ENCODE peak calls at places on chromosome 10, in five cellular contexts. O, F, N, Q and D are unnamed samples.
A peak's percentile ranks its signal among the peaks of the same experiment; 100 is the strongest.

GRCh38 chr10:132201111-132201989 is 14.6 kb downstream of the DPYSL4 start:
- DNase-seq in F (no peak), N (no peak), O (no peak), Q (no peak), D (peak; percentile 53)

GRCh38 chr10:64430690-64431323 is 909.6 kb downstream of the REEP3 start:
- DNase-seq in Q (peak; percentile 2), N (no peak), O (no peak), F (no peak), D (no peak)

GRCh38 chr10:116109481-116109880 is 163.5 kb downstream of the GFRA1 start:
- DNase-seq in F (no peak), N (no peak), O (no peak), Q (no peak), D (no peak)

GRCh38 chr10:74223755-74224530 is 72.9 kb downstream of the ADK start:
- DNase-seq in O (no peak), F (no peak), N (no peak), Q (peak; percentile 87), D (no peak)

GRCh38 chr10:5343979-5344378 is 20.8 kb upstream of the UCN3 start:
- DNase-seq in Q (no peak), F (no peak), N (no peak), O (no peak), D (no peak)

GRCh38 chr10:48467669-48468068 is 137.2 kb downstream of the ARHGAP22 start:
- DNase-seq in O (no peak), Q (no peak), F (no peak), N (no peak), D (no peak)

GRCh38 chr10:50216894-50217293 is 34.4 kb downstream of the ASAH2 start:
- DNase-seq in F (no peak), O (no peak), Q (peak; percentile 55), N (no peak), D (no peak)

GRCh38 chr10:22581453-22581852 is 132.9 kb downstream of the PIP4K2A start:
- DNase-seq in F (no peak), O (no peak), Q (no peak), N (no peak), D (no peak)

GRCh38 chr10:71218046-71218832 is 5.9 kb downstream of the UNC5B start:
- DNase-seq in F (no peak), Q (peak; percentile 53), O (no peak), N (no peak), D (no peak)

GRCh38 chr10:89078729-89079672 is 88.4 kb downstream of the FAS start:
- DNase-seq in F (no peak), Q (no peak), N (no peak), O (no peak), D (no peak)

GRCh38 chr10:23141995-23142394 is 46.6 kb downstream of the MSRB2 start:
- DNase-seq in O (no peak), Q (no peak), F (no peak), N (no peak), D (no peak)

GRCh38 chr10:113475381-113475807 is 77.5 kb upstream of the HABP2 start:
- DNase-seq in N (no peak), F (no peak), Q (peak; percentile 81), O (no peak), D (no peak)

GRCh38 chr10:114498413-114499111 is 94.3 kb upstream of the AFAP1L2 start:
- DNase-seq in Q (no peak), N (no peak), F (no peak), O (no peak), D (peak; percentile 68)

GRCh38 chr10:11832042-11832441 is 8.9 kb downstream of the PROSER2 start:
- DNase-seq in F (no peak), O (no peak), Q (no peak), N (no peak), D (no peak)

GRCh38 chr10:128870830-128871597 is 596.0 kb upstream of the MGMT start:
- DNase-seq in O (no peak), N (no peak), Q (no peak), F (no peak), D (no peak)

GRCh38 chr10:103762924-103763323 is 92.5 kb downstream of the SH3PXD2A start:
- DNase-seq in F (no peak), N (no peak), Q (no peak), O (no peak), D (no peak)

GRCh38 chr10:42960491-42961155 is 116.2 kb upstream of the RET start:
- DNase-seq in Q (peak; percentile 67), F (no peak), O (no peak), N (no peak), D (no peak)

GRCh38 chr10:50594012-50594411 is 29.7 kb downstream of the SGMS1 start:
- DNase-seq in Q (peak; percentile 77), N (no peak), F (no peak), O (no peak), D (no peak)

GRCh38 chr10:77592946-77593636 is 44.5 kb downstream of the KCNMA1 start:
- DNase-seq in Q (peak; percentile 94), F (no peak), N (no peak), O (no peak), D (no peak)

GRCh38 chr10:71269301-71270288 is 49.5 kb upstream of the SLC29A3 start:
- DNase-seq in N (no peak), Q (no peak), F (no peak), O (no peak), D (no peak)

GRCh38 chr10:7587865-7588188 is 78.9 kb downstream of the ITIH5 start:
- DNase-seq in O (no peak), Q (no peak), N (no peak), F (no peak), D (no peak)

GRCh38 chr10:83991986-83992753 is 147.1 kb upstream of the GHITM start:
- DNase-seq in F (no peak), Q (peak; percentile 8), N (no peak), O (no peak), D (no peak)

GRCh38 chr10:126398924-126399323 is 10.6 kb upstream of the ADAM12 start:
- DNase-seq in O (no peak), Q (peak; percentile 56), N (no peak), F (no peak), D (no peak)

GRCh38 chr10:71740069-71740468 is 20.5 kb upstream of the C10orf105 start:
- DNase-seq in N (no peak), Q (peak; percentile 73), O (no peak), F (peak; percentile 2), D (no peak)

GRCh38 chr10:130364631-130365030 is 228.4 kb downstream of the GLRX3 start:
- DNase-seq in O (no peak), F (no peak), N (no peak), Q (no peak), D (no peak)

GRCh38 chr10:51743146-51743545 is 43.8 kb upstream of the CSTF2T start:
- DNase-seq in O (no peak), Q (peak; percentile 1), N (no peak), F (no peak), D (peak; percentile 5)

GRCh38 chr10:48533951-48534720 is 70.7 kb downstream of the ARHGAP22 start:
- DNase-seq in F (no peak), O (no peak), N (no peak), Q (peak; percentile 50), D (no peak)

GRCh38 chr10:112246-112645 is 23.0 kb upstream of the ZMYND11 start:
- DNase-seq in N (no peak), O (no peak), Q (peak; percentile 57), F (no peak), D (no peak)

GRCh38 chr10:101330236-101331225 is 23.4 kb upstream of the BTRC start:
- DNase-seq in N (no peak), Q (peak; percentile 72), O (no peak), F (no peak), D (no peak)

GRCh38 chr10:16854623-16855022 is 37.4 kb upstream of the RSU1 start:
- DNase-seq in N (no peak), O (no peak), F (no peak), Q (peak; percentile 61), D (no peak)

GRCh38 chr10:120612756-120613155 is 155.7 kb downstream of the PLPP4 start:
- DNase-seq in O (no peak), N (no peak), Q (peak; percentile 22), F (no peak), D (no peak)

GRCh38 chr10:101136007-101136707 is 5.1 kb downstream of the TLX1 start:
- DNase-seq in O (no peak), N (no peak), F (no peak), Q (peak; percentile 60), D (no peak)

GRCh38 chr10:116240551-116240950 is 32.5 kb downstream of the GFRA1 start:
- DNase-seq in N (no peak), O (no peak), F (no peak), Q (no peak), D (no peak)

GRCh38 chr10:102395677-102396197 is at the start of gene NFKB2:
- DNase-seq in O (no peak), F (no peak), Q (no peak), N (no peak), D (no peak)